ENCODE peak calls at places on chromosomes 3 and 15, in five cellular contexts. P is hepatocyte, G is uterus, Q is adipocyte, H is thoracic aorta. A is an unnamed sample.
A peak's percentile ranks its signal among the peaks of the same experiment; 100 is the strongest.

GRCh38 chr3:190883973-190884832 is 21.7 kb upstream of the GMNC start:
- DNase-seq in P (peak; percentile 79), H (no peak), G (peak; percentile 18), Q (peak; percentile 92), A (peak; percentile 33)

GRCh38 chr15:51647128-51647562 is 24.6 kb upstream of the DMXL2 start:
- DNase-seq in H (no peak), G (no peak), P (no peak), Q (peak; percentile 34), A (peak; percentile 77)

GRCh38 chr3:132205609-132206008 is 111.6 kb upstream of the ACP3 start:
- DNase-seq in G (no peak), Q (no peak), P (no peak), H (no peak), A (no peak)

GRCh38 chr3:63942513-63942912 is 30.3 kb upstream of the SCAANT1 start:
- DNase-seq in Q (no peak), G (no peak), H (no peak), P (no peak), A (no peak)

GRCh38 chr3:141575879-141576743 is 89.3 kb downstream of the RASA2 start:
- DNase-seq in Q (peak; percentile 58), H (no peak), P (peak; percentile 9), G (no peak), A (no peak)

GRCh38 chr15:56040081-56041035 is 46.9 kb upstream of the NEDD4 start:
- DNase-seq in H (peak; percentile 45), G (peak; percentile 65), Q (peak; percentile 96), P (peak; percentile 94), A (peak; percentile 88)

GRCh38 chr3:130906374-130906995 is 12.6 kb downstream of the ATP2C1 start:
- DNase-seq in P (no peak), G (no peak), H (no peak), Q (no peak), A (no peak)

GRCh38 chr3:46970391-46971091 is 6.0 kb downstream of the CCDC12 start:
- DNase-seq in P (peak; percentile 46), H (no peak), G (no peak), Q (no peak), A (peak; percentile 66)

GRCh38 chr3:99114565-99115291 is 213.2 kb upstream of the DCBLD2 start:
- DNase-seq in Q (peak; percentile 59), H (no peak), G (no peak), P (peak; percentile 26), A (peak; percentile 28)

GRCh38 chr15:94232107-94232506 is 746 bp downstream of the MCTP2 start:
- DNase-seq in H (no peak), P (peak; percentile 15), Q (no peak), G (no peak), A (no peak)

GRCh38 chr15:24039683-24040082 is 352.6 kb upstream of the NDN start:
- DNase-seq in Q (no peak), G (no peak), P (no peak), H (no peak), A (no peak)
- H3K9me3 ChIP-seq in Q (no peaks in the 10 kb centered on the region), G (no peaks in the 10 kb centered on the region), P (no peaks in the 10 kb centered on the region), H (peaks cover 7% of the 10 kb centered on the region), A (no peaks in the 10 kb centered on the region)

GRCh38 chr15:84611631-84612030 is 10.8 kb downstream of the ZSCAN2 start:
- DNase-seq in G (no peak), Q (peak; percentile 21), H (no peak), P (no peak), A (no peak)
- H3K36me3 ChIP-seq in G (no peaks in the 10 kb centered on the region), Q (no peaks in the 10 kb centered on the region), H (no peaks in the 10 kb centered on the region), P (no peaks in the 10 kb centered on the region), A (peaks cover 2% of the 10 kb centered on the region)

DNA sequence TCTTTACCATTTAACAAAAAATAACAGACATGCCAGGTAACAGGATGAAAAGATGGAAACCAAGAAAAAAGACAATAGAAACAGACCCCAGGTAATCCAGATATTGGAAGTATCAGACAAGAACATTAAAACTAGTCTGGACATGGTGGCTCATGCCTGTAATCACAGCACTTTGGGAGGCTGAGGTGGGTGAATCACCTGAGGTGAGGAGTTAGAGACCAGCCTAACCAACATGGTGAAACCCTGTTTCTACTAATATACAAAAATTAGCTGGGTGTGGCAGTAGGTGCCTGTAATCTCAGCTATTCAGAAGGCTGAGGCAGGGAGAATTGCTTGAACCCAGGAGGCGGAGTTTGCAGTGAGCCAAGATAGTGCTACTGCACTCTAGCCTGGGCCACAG is 40.6 kb downstream of the ACAD9 start:
- DNase-seq in H (no peak), P (no peak), Q (no peak), G (no peak), A (no peak)
- H3K9me3 ChIP-seq in H (peaks cover 2% of the 10 kb centered on the region), P (peaks cover 5% of the 10 kb centered on the region), Q (peaks cover 43% of the 10 kb centered on the region), G (no peaks in the 10 kb centered on the region), A (peaks cover 32% of the 10 kb centered on the region)

GRCh38 chr3:68986496-68987208 is 26.8 kb downstream of the EOGT start:
- DNase-seq in P (no peak), H (no peak), G (no peak), Q (no peak), A (no peak)

GRCh38 chr3:68987322-68987721 is 26.2 kb downstream of the EOGT start:
- DNase-seq in G (no peak), P (no peak), H (no peak), Q (no peak), A (no peak)

GRCh38 chr3:68988740-68989139 is 24.7 kb downstream of the EOGT start:
- DNase-seq in H (no peak), Q (peak; percentile 79), P (no peak), G (no peak), A (no peak)

GRCh38 chr3:68984011-68984410 is 29.5 kb downstream of the EOGT start:
- DNase-seq in P (no peak), G (no peak), Q (no peak), H (no peak), A (no peak)

GRCh38 chr3:68985391-68985790 is 28.1 kb downstream of the EOGT start:
- DNase-seq in P (no peak), G (no peak), Q (no peak), H (no peak), A (no peak)
- H3K36me3 ChIP-seq in P (no peaks in the 10 kb centered on the region), G (no peaks in the 10 kb centered on the region), Q (peaks cover 80% of the 10 kb centered on the region), H (peaks cover 62% of the 10 kb centered on the region), A (peaks cover 7% of the 10 kb centered on the region)

DNA sequence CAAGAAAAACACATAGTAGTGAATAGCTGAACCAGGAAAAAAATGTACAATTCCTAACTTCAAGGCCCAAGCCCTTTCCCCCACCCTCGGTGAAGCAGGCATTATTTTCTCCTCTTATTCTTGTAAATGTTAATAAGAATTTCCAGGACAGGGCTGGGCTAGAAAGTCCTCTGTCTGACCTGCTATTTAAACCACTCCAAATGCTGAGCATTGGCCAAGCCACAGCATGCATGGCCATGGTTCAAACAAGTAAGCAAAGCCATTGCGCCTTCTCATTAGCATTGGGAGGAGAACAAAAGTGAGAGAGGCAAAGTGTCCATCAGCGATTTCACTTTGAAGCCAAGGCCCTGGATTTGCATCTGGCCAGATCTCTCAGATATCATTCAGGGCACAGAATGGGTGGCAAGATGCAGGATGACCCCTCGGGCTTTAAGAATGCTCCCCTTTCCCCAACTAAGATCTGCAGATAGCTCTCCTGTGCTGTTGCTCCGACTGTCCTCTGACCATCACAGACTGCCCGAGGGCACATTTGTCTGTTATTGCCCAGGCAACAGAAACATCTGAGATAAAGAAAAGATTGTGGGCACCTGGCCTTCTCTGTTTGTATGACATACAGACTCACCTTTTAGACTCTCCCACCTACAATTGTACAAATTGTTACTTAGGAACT is 46.3 kb downstream of the CEMIP start:
- DNase-seq in Q (peak; percentile 56), P (no peak), G (no peak), H (no peak), A (no peak)
- H3K9me3 ChIP-seq in Q (no peaks in the 10 kb centered on the region), P (no peaks in the 10 kb centered on the region), G (no peaks in the 10 kb centered on the region), H (no peaks in the 10 kb centered on the region), A (no peaks in the 10 kb centered on the region)

GRCh38 chr15:90907838-90908507 is 4.9 kb downstream of the MAN2A2 start:
- DNase-seq in H (no peak), Q (no peak), P (no peak), G (no peak), A (no peak)
- H3K36me3 ChIP-seq in H (peaks cover 67% of the 10 kb centered on the region), Q (peaks cover 53% of the 10 kb centered on the region), P (no peaks in the 10 kb centered on the region), G (no peaks in the 10 kb centered on the region), A (peaks cover 55% of the 10 kb centered on the region)

DNA sequence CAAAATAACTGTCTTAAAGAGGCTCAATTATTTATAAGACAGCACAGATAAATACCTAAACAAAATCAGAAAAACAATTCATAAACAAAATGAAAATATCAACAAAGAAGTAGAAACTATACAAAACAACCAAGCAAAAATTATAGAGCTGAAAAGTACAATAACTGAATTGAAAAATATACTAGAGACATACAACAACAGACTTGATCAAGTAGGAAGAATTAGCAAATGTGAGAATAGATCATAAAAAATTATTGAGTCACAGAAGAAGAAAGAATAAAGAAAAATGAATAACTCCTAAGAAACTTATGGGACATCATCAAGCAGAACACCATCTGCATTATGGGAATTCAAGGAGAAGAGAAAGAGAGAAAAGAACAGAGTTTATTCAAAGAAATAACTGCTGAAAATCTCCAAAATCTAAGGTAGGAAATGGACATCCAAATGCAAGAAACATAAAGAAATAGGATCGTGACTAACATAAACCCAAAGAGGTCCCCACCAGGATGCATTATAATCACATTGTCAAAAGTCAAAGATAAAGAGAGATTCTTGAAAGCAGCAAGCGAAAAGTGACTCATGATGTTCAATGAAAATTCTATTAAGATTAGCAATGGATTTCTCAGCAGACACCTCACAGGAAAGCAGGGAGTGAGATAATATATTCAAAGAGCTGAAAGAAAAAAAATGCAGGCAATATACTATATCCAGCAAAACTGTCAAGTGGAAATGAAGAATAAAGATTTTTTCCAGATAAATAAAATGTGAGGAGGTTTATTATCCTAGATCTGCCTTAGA is 85.9 kb downstream of the DCLK3 start:
- DNase-seq in H (no peak), Q (no peak), G (no peak), P (no peak), A (no peak)
- H3K9me3 ChIP-seq in H (peaks cover 17% of the 10 kb centered on the region), Q (peaks cover 22% of the 10 kb centered on the region), G (no peaks in the 10 kb centered on the region), P (no peaks in the 10 kb centered on the region), A (peaks cover 19% of the 10 kb centered on the region)

DNA sequence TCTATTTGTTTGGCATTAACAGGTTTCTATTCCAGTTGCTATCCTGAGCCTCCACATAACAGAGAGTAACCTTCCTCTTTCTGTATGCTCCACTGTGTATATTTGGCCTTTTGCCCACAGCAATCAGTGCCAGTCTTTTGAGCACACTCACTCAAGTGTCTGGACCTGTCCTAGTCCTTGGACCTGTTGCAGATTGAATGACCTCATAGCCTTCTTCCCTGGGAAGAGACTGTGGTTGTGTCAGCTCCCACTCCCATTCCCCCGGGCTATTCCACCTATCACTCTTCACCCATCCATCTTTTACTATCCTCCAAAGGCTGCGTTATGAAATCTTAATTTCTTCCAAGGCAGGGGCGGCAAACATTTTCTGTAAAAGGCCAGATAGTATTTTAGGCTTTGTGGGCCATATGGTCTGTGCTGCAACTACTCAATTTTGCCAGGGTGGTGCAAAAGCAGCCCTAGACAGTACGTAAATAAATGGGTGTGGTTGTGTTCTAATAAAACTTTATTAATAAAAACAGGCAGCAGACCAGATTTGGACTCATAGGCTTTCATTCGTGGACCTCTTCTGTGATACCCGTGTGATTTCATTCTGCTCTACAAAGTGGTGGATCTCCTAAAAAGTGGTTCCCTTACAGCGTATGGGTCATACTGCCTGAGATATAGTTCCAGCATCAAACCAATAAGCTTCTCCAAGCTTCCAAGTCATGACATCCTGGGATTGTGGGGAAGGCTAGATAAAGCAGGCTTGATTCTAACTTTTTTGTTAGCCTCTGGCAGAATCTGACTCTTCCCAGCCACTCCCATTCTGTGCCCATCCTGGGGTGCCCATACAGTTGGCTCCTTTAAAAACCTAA is 57.4 kb downstream of the CDAN1 start:
- DNase-seq in G (no peak), H (no peak), Q (no peak), P (no peak), A (peak; percentile 30)
- H3K36me3 ChIP-seq in G (no peaks in the 10 kb centered on the region), H (peaks cover 49% of the 10 kb centered on the region), Q (peaks cover 32% of the 10 kb centered on the region), P (no peaks in the 10 kb centered on the region), A (no peaks in the 10 kb centered on the region)

GRCh38 chr3:317012-317411 is 120.4 kb downstream of the CHL1 start:
- DNase-seq in G (no peak), Q (no peak), H (no peak), P (no peak), A (no peak)
- H3K9me3 ChIP-seq in G (no peaks in the 10 kb centered on the region), Q (no peaks in the 10 kb centered on the region), H (no peaks in the 10 kb centered on the region), P (no peaks in the 10 kb centered on the region), A (no peaks in the 10 kb centered on the region)

A was measured in MG63.